ENCODE peak calls at places on chromosomes 13 and 19, in six cellular contexts. T, Q, V, E, P and R are unnamed samples.

GRCh38 chr19:1768248-1768647 is 14.9 kb downstream of the ONECUT3 start:
- DNase-seq in T (no peak), V (no peak), Q (peak; percentile 16), P (peak; percentile 67), E (peak; percentile 58), R (peak; percentile 18)

GRCh38 chr13:35388979-35389378 is 87.5 kb downstream of the MAB21L1 start:
- DNase-seq in V (no peak), T (no peak), Q (no peak), E (peak; percentile 2), P (no peak), R (no peak)

GRCh38 chr19:19315444-19315843 is 4.9 kb downstream of the SUGP1 start:
- DNase-seq in E (no peak), Q (no peak), T (no peak), P (no peak), V (no peak), R (no peak)

GRCh38 chr13:39105110-39105509 is 66.9 kb downstream of the NHLRC3 start:
- DNase-seq in E (peak; percentile 3), P (no peak), V (no peak), T (no peak), Q (no peak), R (no peak)

GRCh38 chr19:16702123-16702522 is 17.5 kb upstream of the NWD1 start:
- DNase-seq in E (peak; percentile 48), V (no peak), Q (peak; percentile 10), T (no peak), P (no peak), R (no peak)

GRCh38 chr13:18921063-18921462 is 260.6 kb downstream of the TUBA3C start:
- DNase-seq in P (peak; percentile 46), E (no peak), T (no peak), V (no peak), Q (no peak), R (no peak)

GRCh38 chr19:44905437-44906160 is at the start of gene APOE:
- DNase-seq in P (peak; percentile 59), E (peak; percentile 57), V (peak; percentile 93), T (no peak), Q (peak; percentile 81), R (no peak)

GRCh38 chr13:59776924-59777690 is 386.6 kb downstream of the DIAPH3 start:
- DNase-seq in Q (no peak), E (no peak), V (no peak), T (peak; percentile 17), P (no peak), R (no peak)

GRCh38 chr13:80168089-80168850 is 172.7 kb downstream of the SPRY2 start:
- DNase-seq in V (no peak), E (no peak), Q (no peak), T (no peak), P (no peak), R (peak; percentile 35)

GRCh38 chr13:99973163-99973785 is 1.7 kb upstream of the ZIC5 start:
- DNase-seq in Q (no peak), E (peak; percentile 20), P (no peak), V (no peak), T (no peak), R (no peak)

GRCh38 chr19:45152504-45153338 is 8.1 kb downstream of the NKPD1 start:
- DNase-seq in P (no peak), E (peak; percentile 80), V (no peak), T (no peak), Q (no peak), R (no peak)

GRCh38 chr19:49915271-49915670 is 13.7 kb upstream of the ATF5 start:
- DNase-seq in T (no peak), Q (no peak), V (no peak), P (no peak), E (no peak), R (no peak)
- TF ChIP-seq GABPA in T (no peak), Q (no peak), V (no peak), P (no peak), E (no peak), R (no peak)

DNA sequence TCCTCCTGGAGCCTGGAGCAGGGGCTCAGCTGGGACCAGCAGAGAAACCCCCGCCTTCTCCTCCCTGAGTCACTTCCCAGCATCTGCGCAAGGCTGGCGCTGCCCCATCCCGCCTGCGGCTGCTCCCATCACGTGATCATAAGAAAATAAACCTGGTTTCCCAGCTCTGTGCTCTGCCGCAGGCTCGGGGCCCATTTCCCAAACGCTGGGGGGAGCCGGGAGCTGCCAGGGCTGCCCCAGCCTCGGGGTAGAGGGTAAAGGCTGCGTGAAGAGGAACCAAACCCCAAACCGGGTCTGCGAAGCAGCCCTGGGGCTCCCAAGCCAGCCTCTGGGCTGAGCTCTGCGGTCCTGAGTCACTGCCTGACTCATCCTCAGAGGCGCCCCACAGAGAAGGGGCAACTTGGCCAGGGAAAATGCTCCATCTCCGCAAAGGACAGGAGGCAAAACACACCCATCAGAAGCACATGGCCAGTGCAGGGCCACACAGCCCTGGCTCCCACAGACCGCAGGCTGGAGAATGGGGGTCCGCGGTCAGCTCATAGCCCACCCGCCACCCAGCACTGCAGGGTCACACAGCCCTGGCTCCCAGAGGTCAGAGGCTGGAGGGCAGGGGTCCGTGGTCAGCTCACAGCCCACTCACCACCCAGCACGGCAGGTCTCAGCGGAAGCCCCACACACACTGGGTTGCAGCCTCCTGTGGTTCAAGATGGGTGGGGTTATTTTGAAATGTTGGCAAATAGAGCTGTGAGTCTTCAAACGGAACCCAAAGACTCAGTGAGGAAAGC is 67.1 kb downstream of the RASA3 start:
- DNase-seq in E (peak; percentile 90), V (peak; percentile 43), T (no peak), Q (peak; percentile 16), P (peak; percentile 74), R (peak; percentile 95)
- TF ChIP-seq GABPA in E (no peak), V (no peak), T (no peak), Q (no peak), P (no peak), R (peak; percentile 27)

DNA sequence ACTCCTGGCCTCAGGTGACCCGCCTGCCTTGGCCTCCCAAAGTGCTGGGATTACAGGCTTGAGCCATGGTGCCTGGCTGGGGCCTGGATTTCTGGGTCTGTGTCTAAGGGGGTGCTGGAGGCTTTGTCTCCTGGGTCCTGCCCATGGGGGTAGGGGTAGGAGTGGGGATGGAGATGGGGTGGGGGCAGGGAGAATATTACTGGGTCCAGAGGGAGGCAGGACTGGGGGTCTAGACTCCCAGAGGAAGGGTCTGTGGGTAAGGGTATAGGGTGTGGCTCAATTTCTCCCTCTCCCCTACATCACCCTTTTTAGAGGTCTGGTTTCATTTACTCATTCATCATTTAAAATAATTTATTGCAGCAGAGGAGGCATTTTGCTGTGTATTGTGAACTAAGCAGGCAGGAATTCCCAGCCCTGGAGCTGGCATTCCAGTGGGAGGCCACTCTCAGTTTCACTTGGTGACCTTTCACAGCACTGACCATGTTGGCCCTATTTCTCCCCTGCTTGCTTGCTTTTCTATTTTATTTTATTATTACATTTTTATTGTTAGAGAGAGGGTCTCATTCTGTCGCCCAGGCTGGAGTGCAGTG is 810 bp upstream of the NFKBID start:
- DNase-seq in E (no peak), V (no peak), T (no peak), Q (no peak), P (no peak), R (no peak)
- TF ChIP-seq GABPA in E (no peak), V (no peak), T (no peak), Q (no peak), P (no peak), R (no peak)

GRCh38 chr13:46374710-46375109 is 12.3 kb downstream of the RUBCNL start:
- DNase-seq in P (peak; percentile 10), E (no peak), Q (no peak), V (no peak), T (no peak), R (peak; percentile 72)
- TF ChIP-seq GABPA in P (no peak), E (no peak), Q (no peak), V (no peak), T (peak; percentile 50), R (no peak)

GRCh38 chr19:291561-292280 is 518 bp upstream of the PLPP2 start:
- DNase-seq in E (peak; percentile 77), Q (no peak), P (peak; percentile 53), V (no peak), T (no peak), R (no peak)

GRCh38 chr19:288911-289310 is 2.3 kb downstream of the PLPP2 start:
- DNase-seq in E (no peak), V (no peak), T (no peak), Q (no peak), P (no peak), R (no peak)

GRCh38 chr19:292281-292884 is 1.2 kb upstream of the PLPP2 start:
- DNase-seq in P (no peak), T (no peak), Q (no peak), E (peak; percentile 42), V (no peak), R (no peak)

GRCh38 chr19:289651-290538 is 1.3 kb downstream of the PLPP2 start:
- DNase-seq in Q (peak; percentile 42), E (peak; percentile 27), T (no peak), P (peak; percentile 59), V (peak; percentile 71), R (no peak)

GRCh38 chr19:290539-291521 is at the start of gene PLPP2:
- DNase-seq in T (no peak), E (peak; percentile 76), Q (no peak), P (peak; percentile 48), V (peak; percentile 85), R (no peak)
- TF ChIP-seq GABPA in T (no peak), E (no peak), Q (no peak), P (no peak), V (no peak), R (no peak)

DNA sequence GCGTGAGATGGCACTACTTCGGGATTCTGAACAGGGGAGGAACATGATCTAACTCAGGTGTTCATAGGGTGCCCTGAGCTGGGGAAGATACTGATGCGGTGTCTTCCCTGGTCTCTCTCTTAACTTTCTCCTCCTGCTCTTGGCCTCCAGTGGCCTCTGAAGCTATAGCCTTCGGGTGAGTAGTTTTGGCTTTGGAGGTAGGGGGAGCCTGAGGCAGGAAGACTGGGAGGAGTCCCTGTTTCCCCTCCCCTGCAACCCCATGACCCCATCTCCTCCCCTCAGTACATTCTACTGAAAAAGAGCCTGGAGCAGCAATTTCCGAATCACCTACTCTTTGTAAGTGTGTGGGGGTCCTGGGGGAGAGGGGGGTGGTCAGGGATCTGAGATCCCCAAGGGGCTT is 3.5 kb downstream of the SELENOV start:
- DNase-seq in V (no peak), Q (no peak), T (no peak), P (peak; percentile 54), E (no peak), R (no peak)
- TF ChIP-seq GABPA in V (no peak), Q (no peak), T (no peak), P (no peak), E (no peak), R (no peak)

DNA sequence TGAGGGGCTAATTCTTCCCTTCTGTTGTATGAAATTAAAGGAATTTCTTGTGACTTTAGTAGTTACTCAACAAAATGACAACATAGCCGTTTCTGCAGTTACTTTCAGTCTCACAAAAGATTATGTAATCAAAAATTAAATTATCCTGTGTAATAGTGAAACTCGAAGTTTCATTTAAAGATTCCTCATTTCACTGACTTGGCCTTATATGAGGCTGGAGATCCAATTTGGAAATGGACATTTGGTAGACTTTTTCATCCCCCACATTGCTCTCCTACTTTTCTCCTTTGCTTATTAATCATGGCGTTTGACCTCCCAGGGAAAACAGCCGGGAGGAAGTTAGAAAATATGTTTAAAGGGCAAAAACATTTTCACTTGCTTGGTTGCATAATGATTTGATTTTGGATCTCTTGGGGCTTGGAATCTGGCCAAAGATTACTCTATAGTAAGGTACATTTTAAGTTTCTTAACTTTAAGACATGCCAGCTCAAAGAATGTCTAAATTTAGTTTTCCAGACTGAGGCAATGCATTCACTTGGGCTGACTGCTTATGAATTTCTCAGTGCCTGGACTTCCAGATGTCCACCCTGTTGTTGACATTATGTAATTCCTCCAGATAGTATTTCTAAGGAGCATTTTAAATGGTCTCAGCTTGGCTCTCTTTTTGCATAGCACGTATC is 1364.9 kb upstream of the MIR17HG start:
- DNase-seq in V (no peak), Q (no peak), T (no peak), P (no peak), E (no peak), R (no peak)
- TF ChIP-seq GABPA in V (no peak), Q (no peak), T (no peak), P (no peak), E (no peak), R (no peak)